ENCODE peak calls at places on chromosomes 16 and 17, in six cellular contexts. One of them, this sample, is unnamed.

GRCh38 chr16:23859713-23860269 is 24.0 kb downstream of the PRKCB start:
- DNase-seq in hepatocyte: no peak
- DNase-seq in GM12891: no peak
- DNase-seq in stimulated activated CD4-positive, alpha-beta T cell treated with anti-CD3 and anti-CD28 coated beads, Interleukin-12 subunit alpha, Interleukin-12 subunit beta, amount 100 ng/mL, for 4 hours: no peak
- DNase-seq in HFFc6: no peak
- DNase-seq in CD4-positive, alpha-beta T cell: no peak
- DNase-seq in this sample: no peak

GRCh38 chr17:352421-353212 is at the start of gene RPH3AL:
- DNase-seq in hepatocyte: peak
- DNase-seq in stimulated activated CD4-positive, alpha-beta T cell treated with anti-CD3 and anti-CD28 coated beads, Interleukin-12 subunit alpha, Interleukin-12 subunit beta, amount 100 ng/mL, for 4 hours: no peak
- DNase-seq in HFFc6: no peak
- DNase-seq in GM12891: no peak
- DNase-seq in CD4-positive, alpha-beta T cell: no peak
- DNase-seq in this sample: no peak

GRCh38 chr17:72118588-72119279 is 2.1 kb upstream of the SOX9 start:
- DNase-seq in hepatocyte: peak
- DNase-seq in stimulated activated CD4-positive, alpha-beta T cell treated with anti-CD3 and anti-CD28 coated beads, Interleukin-12 subunit alpha, Interleukin-12 subunit beta, amount 100 ng/mL, for 4 hours: no peak
- DNase-seq in CD4-positive, alpha-beta T cell: no peak
- DNase-seq in GM12891: no peak
- DNase-seq in HFFc6: peak
- DNase-seq in this sample: no peak

GRCh38 chr17:59669411-59669810 is 37.8 kb downstream of the PTRH2 start:
- DNase-seq in CD4-positive, alpha-beta T cell: no peak
- DNase-seq in hepatocyte: no peak
- DNase-seq in stimulated activated CD4-positive, alpha-beta T cell treated with anti-CD3 and anti-CD28 coated beads, Interleukin-12 subunit alpha, Interleukin-12 subunit beta, amount 100 ng/mL, for 4 hours: no peak
- DNase-seq in GM12891: no peak
- DNase-seq in HFFc6: no peak
- DNase-seq in this sample: no peak

GRCh38 chr16:19716183-19716582 is 1.8 kb downstream of the KNOP1 start:
- DNase-seq in hepatocyte: no peak
- DNase-seq in GM12891: no peak
- DNase-seq in CD4-positive, alpha-beta T cell: no peak
- DNase-seq in stimulated activated CD4-positive, alpha-beta T cell treated with anti-CD3 and anti-CD28 coated beads, Interleukin-12 subunit alpha, Interleukin-12 subunit beta, amount 100 ng/mL, for 4 hours: no peak
- DNase-seq in HFFc6: no peak
- DNase-seq in this sample: no peak

GRCh38 chr17:75642221-75643032 is 9.2 kb downstream of the SMIM5 start:
- DNase-seq in HFFc6: no peak
- DNase-seq in stimulated activated CD4-positive, alpha-beta T cell treated with anti-CD3 and anti-CD28 coated beads, Interleukin-12 subunit alpha, Interleukin-12 subunit beta, amount 100 ng/mL, for 4 hours: no peak
- DNase-seq in hepatocyte: no peak
- DNase-seq in CD4-positive, alpha-beta T cell: no peak
- DNase-seq in GM12891: peak
- DNase-seq in this sample: no peak

GRCh38 chr17:34669511-34669910 is 90.1 kb downstream of the TMEM132E start:
- DNase-seq in HFFc6: no peak
- DNase-seq in stimulated activated CD4-positive, alpha-beta T cell treated with anti-CD3 and anti-CD28 coated beads, Interleukin-12 subunit alpha, Interleukin-12 subunit beta, amount 100 ng/mL, for 4 hours: no peak
- DNase-seq in CD4-positive, alpha-beta T cell: no peak
- DNase-seq in hepatocyte: no peak
- DNase-seq in GM12891: no peak
- DNase-seq in this sample: no peak

GRCh38 chr16:4105848-4106247 is 10.4 kb downstream of the ADCY9 start:
- DNase-seq in HFFc6: no peak
- DNase-seq in stimulated activated CD4-positive, alpha-beta T cell treated with anti-CD3 and anti-CD28 coated beads, Interleukin-12 subunit alpha, Interleukin-12 subunit beta, amount 100 ng/mL, for 4 hours: no peak
- DNase-seq in hepatocyte: no peak
- DNase-seq in GM12891: no peak
- DNase-seq in CD4-positive, alpha-beta T cell: no peak
- DNase-seq in this sample: no peak

GRCh38 chr17:42424991-42425610 is 2.0 kb upstream of the CAVIN1 start:
- DNase-seq in hepatocyte: no peak
- DNase-seq in HFFc6: no peak
- DNase-seq in GM12891: no peak
- DNase-seq in stimulated activated CD4-positive, alpha-beta T cell treated with anti-CD3 and anti-CD28 coated beads, Interleukin-12 subunit alpha, Interleukin-12 subunit beta, amount 100 ng/mL, for 4 hours: no peak
- DNase-seq in CD4-positive, alpha-beta T cell: no peak
- DNase-seq in this sample: no peak

GRCh38 chr17:2366747-2367494 is 29.6 kb downstream of the SGSM2 start:
- DNase-seq in CD4-positive, alpha-beta T cell: no peak
- DNase-seq in stimulated activated CD4-positive, alpha-beta T cell treated with anti-CD3 and anti-CD28 coated beads, Interleukin-12 subunit alpha, Interleukin-12 subunit beta, amount 100 ng/mL, for 4 hours: no peak
- DNase-seq in HFFc6: no peak
- DNase-seq in GM12891: no peak
- DNase-seq in hepatocyte: no peak
- DNase-seq in this sample: no peak

GRCh38 chr17:41870627-41871026 is 5.4 kb upstream of the KLHL11 start:
- DNase-seq in CD4-positive, alpha-beta T cell: no peak
- DNase-seq in stimulated activated CD4-positive, alpha-beta T cell treated with anti-CD3 and anti-CD28 coated beads, Interleukin-12 subunit alpha, Interleukin-12 subunit beta, amount 100 ng/mL, for 4 hours: no peak
- DNase-seq in GM12891: no peak
- DNase-seq in hepatocyte: no peak
- DNase-seq in HFFc6: no peak
- DNase-seq in this sample: no peak

GRCh38 chr17:45018514-45019176 is 32.8 kb downstream of the DCAKD start:
- DNase-seq in CD4-positive, alpha-beta T cell: no peak
- DNase-seq in GM12891: no peak
- DNase-seq in hepatocyte: peak
- DNase-seq in stimulated activated CD4-positive, alpha-beta T cell treated with anti-CD3 and anti-CD28 coated beads, Interleukin-12 subunit alpha, Interleukin-12 subunit beta, amount 100 ng/mL, for 4 hours: peak
- DNase-seq in HFFc6: no peak
- DNase-seq in this sample: no peak

GRCh38 chr17:37246085-37246484 is 129.7 kb upstream of the C17orf78 start:
- DNase-seq in hepatocyte: no peak
- DNase-seq in HFFc6: no peak
- DNase-seq in stimulated activated CD4-positive, alpha-beta T cell treated with anti-CD3 and anti-CD28 coated beads, Interleukin-12 subunit alpha, Interleukin-12 subunit beta, amount 100 ng/mL, for 4 hours: no peak
- DNase-seq in CD4-positive, alpha-beta T cell: no peak
- DNase-seq in GM12891: no peak
- DNase-seq in this sample: no peak

GRCh38 chr16:53052519-53053501 is at the start of gene CHD9NB:
- DNase-seq in stimulated activated CD4-positive, alpha-beta T cell treated with anti-CD3 and anti-CD28 coated beads, Interleukin-12 subunit alpha, Interleukin-12 subunit beta, amount 100 ng/mL, for 4 hours: no peak
- DNase-seq in GM12891: no peak
- DNase-seq in hepatocyte: peak
- DNase-seq in HFFc6: peak
- DNase-seq in CD4-positive, alpha-beta T cell: no peak
- DNase-seq in this sample: no peak

GRCh38 chr17:44095647-44096496 is 25.3 kb downstream of the G6PC3 start:
- DNase-seq in hepatocyte: peak
- DNase-seq in stimulated activated CD4-positive, alpha-beta T cell treated with anti-CD3 and anti-CD28 coated beads, Interleukin-12 subunit alpha, Interleukin-12 subunit beta, amount 100 ng/mL, for 4 hours: no peak
- DNase-seq in CD4-positive, alpha-beta T cell: no peak
- DNase-seq in HFFc6: peak
- DNase-seq in GM12891: no peak
- DNase-seq in this sample: no peak

GRCh38 chr17:42438600-42439567 is 15.8 kb upstream of the CAVIN1 start:
- DNase-seq in hepatocyte: no peak
- DNase-seq in HFFc6: no peak
- DNase-seq in stimulated activated CD4-positive, alpha-beta T cell treated with anti-CD3 and anti-CD28 coated beads, Interleukin-12 subunit alpha, Interleukin-12 subunit beta, amount 100 ng/mL, for 4 hours: peak
- DNase-seq in GM12891: no peak
- DNase-seq in CD4-positive, alpha-beta T cell: peak
- DNase-seq in this sample: no peak

GRCh38 chr17:41118721-41119120 is 548 bp upstream of the KRTAP4-11 start:
- DNase-seq in hepatocyte: no peak
- DNase-seq in GM12891: no peak
- DNase-seq in CD4-positive, alpha-beta T cell: no peak
- DNase-seq in stimulated activated CD4-positive, alpha-beta T cell treated with anti-CD3 and anti-CD28 coated beads, Interleukin-12 subunit alpha, Interleukin-12 subunit beta, amount 100 ng/mL, for 4 hours: no peak
- DNase-seq in HFFc6: peak
- DNase-seq in this sample: no peak

GRCh38 chr17:57553525-57553924 is 191.6 kb downstream of the CCDC182 start:
- DNase-seq in GM12891: no peak
- DNase-seq in stimulated activated CD4-positive, alpha-beta T cell treated with anti-CD3 and anti-CD28 coated beads, Interleukin-12 subunit alpha, Interleukin-12 subunit beta, amount 100 ng/mL, for 4 hours: no peak
- DNase-seq in HFFc6: peak
- DNase-seq in CD4-positive, alpha-beta T cell: no peak
- DNase-seq in hepatocyte: no peak
- DNase-seq in this sample: no peak

GRCh38 chr17:73399056-73399455 is 87.3 kb upstream of the CDC42EP4 start:
- DNase-seq in CD4-positive, alpha-beta T cell: no peak
- DNase-seq in hepatocyte: no peak
- DNase-seq in HFFc6: no peak
- DNase-seq in GM12891: no peak
- DNase-seq in stimulated activated CD4-positive, alpha-beta T cell treated with anti-CD3 and anti-CD28 coated beads, Interleukin-12 subunit alpha, Interleukin-12 subunit beta, amount 100 ng/mL, for 4 hours: no peak
- DNase-seq in this sample: no peak

GRCh38 chr16:71709231-71709781 is 15.2 kb downstream of the PHLPP2 start:
- DNase-seq in CD4-positive, alpha-beta T cell: no peak
- DNase-seq in hepatocyte: peak
- DNase-seq in HFFc6: peak
- DNase-seq in GM12891: no peak
- DNase-seq in stimulated activated CD4-positive, alpha-beta T cell treated with anti-CD3 and anti-CD28 coated beads, Interleukin-12 subunit alpha, Interleukin-12 subunit beta, amount 100 ng/mL, for 4 hours: no peak
- DNase-seq in this sample: no peak

GRCh38 chr17:2883544-2884203 is 87.4 kb downstream of the RAP1GAP2 start:
- DNase-seq in hepatocyte: peak
- DNase-seq in CD4-positive, alpha-beta T cell: no peak
- DNase-seq in HFFc6: no peak
- DNase-seq in GM12891: no peak
- DNase-seq in stimulated activated CD4-positive, alpha-beta T cell treated with anti-CD3 and anti-CD28 coated beads, Interleukin-12 subunit alpha, Interleukin-12 subunit beta, amount 100 ng/mL, for 4 hours: no peak
- DNase-seq in this sample: no peak

GRCh38 chr17:51734462-51734861 is 424.1 kb downstream of the CA10 start:
- DNase-seq in stimulated activated CD4-positive, alpha-beta T cell treated with anti-CD3 and anti-CD28 coated beads, Interleukin-12 subunit alpha, Interleukin-12 subunit beta, amount 100 ng/mL, for 4 hours: peak
- DNase-seq in HFFc6: no peak
- DNase-seq in hepatocyte: no peak
- DNase-seq in CD4-positive, alpha-beta T cell: peak
- DNase-seq in GM12891: no peak
- DNase-seq in this sample: no peak

GRCh38 chr16:3578121-3578520 is 918 bp upstream of the NLRC3 start:
- DNase-seq in stimulated activated CD4-positive, alpha-beta T cell treated with anti-CD3 and anti-CD28 coated beads, Interleukin-12 subunit alpha, Interleukin-12 subunit beta, amount 100 ng/mL, for 4 hours: peak
- DNase-seq in GM12891: no peak
- DNase-seq in HFFc6: no peak
- DNase-seq in hepatocyte: no peak
- DNase-seq in CD4-positive, alpha-beta T cell: peak
- DNase-seq in this sample: peak

GRCh38 chr16:89687092-89687940 is 827 bp downstream of the CDK10 start:
- DNase-seq in stimulated activated CD4-positive, alpha-beta T cell treated with anti-CD3 and anti-CD28 coated beads, Interleukin-12 subunit alpha, Interleukin-12 subunit beta, amount 100 ng/mL, for 4 hours: no peak
- DNase-seq in GM12891: no peak
- DNase-seq in HFFc6: peak
- DNase-seq in hepatocyte: peak
- DNase-seq in CD4-positive, alpha-beta T cell: no peak
- DNase-seq in this sample: no peak

GRCh38 chr17:50728112-50728429 is 8.7 kb downstream of the LUC7L3 start:
- DNase-seq in GM12891: no peak
- DNase-seq in CD4-positive, alpha-beta T cell: no peak
- DNase-seq in hepatocyte: no peak
- DNase-seq in HFFc6: no peak
- DNase-seq in stimulated activated CD4-positive, alpha-beta T cell treated with anti-CD3 and anti-CD28 coated beads, Interleukin-12 subunit alpha, Interleukin-12 subunit beta, amount 100 ng/mL, for 4 hours: no peak
- DNase-seq in this sample: no peak

GRCh38 chr17:42421479-42422332 is 1.4 kb downstream of the CAVIN1 start:
- DNase-seq in GM12891: no peak
- DNase-seq in HFFc6: peak
- DNase-seq in CD4-positive, alpha-beta T cell: no peak
- DNase-seq in hepatocyte: peak
- DNase-seq in stimulated activated CD4-positive, alpha-beta T cell treated with anti-CD3 and anti-CD28 coated beads, Interleukin-12 subunit alpha, Interleukin-12 subunit beta, amount 100 ng/mL, for 4 hours: peak
- DNase-seq in this sample: no peak

GRCh38 chr16:5584100-5584499 is 486.5 kb upstream of the EEF2KMT start:
- DNase-seq in stimulated activated CD4-positive, alpha-beta T cell treated with anti-CD3 and anti-CD28 coated beads, Interleukin-12 subunit alpha, Interleukin-12 subunit beta, amount 100 ng/mL, for 4 hours: no peak
- DNase-seq in hepatocyte: no peak
- DNase-seq in GM12891: no peak
- DNase-seq in HFFc6: no peak
- DNase-seq in CD4-positive, alpha-beta T cell: no peak
- DNase-seq in this sample: no peak

GRCh38 chr17:80284631-80285030 is 24.0 kb downstream of the RNF213 start:
- DNase-seq in hepatocyte: no peak
- DNase-seq in HFFc6: no peak
- DNase-seq in stimulated activated CD4-positive, alpha-beta T cell treated with anti-CD3 and anti-CD28 coated beads, Interleukin-12 subunit alpha, Interleukin-12 subunit beta, amount 100 ng/mL, for 4 hours: no peak
- DNase-seq in GM12891: no peak
- DNase-seq in CD4-positive, alpha-beta T cell: peak
- DNase-seq in this sample: no peak

This sample was measured in T-helper 9 cell.